ENCODE peak calls at places on chromosomes 1 and 21, in ten cellular contexts. F, M, N, H, I, R, V, K, T and Z are unnamed samples.

GRCh38 chr1:213905315-213905714 is 82.5 kb upstream of the PROX1 start:
- DNase-seq in T (no peak), N (no peak), K (no peak), F (no peak), H (no peak), I (no peak), V (no peak), M (no peak), R (no peak), Z (peak; percentile 53)

GRCh38 chr1:116115476-116115875 is 4.3 kb downstream of the MAB21L3 start:
- DNase-seq in H (no peak), K (no peak), I (no peak), R (no peak), N (no peak), T (peak; percentile 89), V (no peak), F (no peak), M (no peak), Z (no peak)

GRCh38 chr1:154943649-154944421 is 7.3 kb upstream of the PMVK start:
- DNase-seq in N (peak; percentile 73), T (peak; percentile 48), M (no peak), I (no peak), R (no peak), V (no peak), F (no peak), K (no peak), H (no peak), Z (peak; percentile 47)

GRCh38 chr21:14690886-14691285 is 144.8 kb upstream of the SAMSN1 start:
- DNase-seq in T (peak; percentile 2), M (no peak), V (no peak), F (no peak), I (no peak), K (no peak), N (no peak), H (no peak), R (no peak), Z (no peak)

GRCh38 chr1:204550926-204551325 is 34.7 kb downstream of the MDM4 start:
- DNase-seq in M (no peak), K (no peak), T (no peak), H (no peak), N (no peak), I (no peak), R (no peak), F (no peak), V (no peak), Z (no peak)

GRCh38 chr1:91130256-91130985 is 108.6 kb upstream of the ZNF644 start:
- DNase-seq in V (no peak), R (no peak), M (no peak), T (no peak), K (no peak), H (no peak), F (no peak), I (no peak), N (no peak), Z (no peak)

GRCh38 chr1:211886551-211886950 is 56.0 kb upstream of the LPGAT1 start:
- DNase-seq in F (no peak), M (no peak), K (no peak), T (no peak), V (no peak), N (no peak), H (no peak), I (no peak), R (no peak), Z (no peak)

GRCh38 chr1:54698346-54698745 is 17.3 kb upstream of the TTC4 start:
- DNase-seq in T (no peak), V (no peak), F (no peak), R (no peak), H (no peak), K (no peak), N (no peak), I (no peak), M (no peak), Z (no peak)

GRCh38 chr1:24127134-24127800 is 15.3 kb upstream of the MYOM3 start:
- DNase-seq in T (no peak), R (no peak), N (no peak), H (no peak), K (no peak), F (no peak), V (no peak), M (no peak), I (peak; percentile 9), Z (no peak)

GRCh38 chr1:24127801-24128363 is 15.1 kb downstream of the IL22RA1 start:
- DNase-seq in V (no peak), K (no peak), H (no peak), M (no peak), N (no peak), T (no peak), R (no peak), F (no peak), I (peak; percentile 6), Z (no peak)

GRCh38 chr1:24124980-24125379 is 13.0 kb upstream of the MYOM3 start:
- DNase-seq in T (no peak), H (no peak), M (no peak), K (no peak), F (no peak), R (no peak), N (no peak), V (no peak), I (peak; percentile 3), Z (no peak)

GRCh38 chr1:24126023-24126671 is 14.2 kb upstream of the MYOM3 start:
- DNase-seq in V (peak; percentile 28), H (no peak), I (peak; percentile 46), T (peak; percentile 62), N (no peak), F (no peak), K (peak; percentile 87), R (no peak), M (no peak), Z (no peak)

DNA sequence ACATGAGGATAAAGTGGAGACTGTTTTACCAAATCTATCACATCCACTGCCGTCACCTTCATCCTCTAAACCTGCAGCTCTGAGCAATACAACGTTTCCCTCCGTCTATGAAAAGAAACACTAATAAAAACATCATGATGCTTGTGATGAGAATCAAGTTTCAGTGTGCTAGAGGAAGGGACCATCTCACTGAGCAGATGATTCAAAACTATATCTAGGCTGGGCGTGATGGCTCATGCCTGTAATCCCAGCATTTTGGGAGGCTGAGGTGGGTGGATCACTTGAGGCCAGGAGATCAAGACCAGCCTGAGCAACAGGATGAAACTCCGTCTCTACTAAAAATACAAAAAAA is 14.7 kb upstream of the MYOM3 start:
- DNase-seq in T (no peak), K (no peak), M (no peak), N (no peak), H (no peak), F (no peak), R (no peak), I (no peak), V (no peak), Z (no peak)
- H3K9me3 ChIP-seq in T (no peaks in the 10 kb centered on the region), K (no peaks in the 10 kb centered on the region), M (no peaks in the 10 kb centered on the region), N (no peaks in the 10 kb centered on the region), H (no peaks in the 10 kb centered on the region), F (peaks cover 9% of the 10 kb centered on the region), R (no peaks in the 10 kb centered on the region), I (no peaks in the 10 kb centered on the region), V (no peaks in the 10 kb centered on the region), Z (peaks cover 13% of the 10 kb centered on the region)

GRCh38 chr1:59699227-59699847 is 115.4 kb upstream of the HOOK1 start:
- DNase-seq in I (no peak), V (no peak), T (peak; percentile 68), F (no peak), R (peak; percentile 42), K (no peak), H (no peak), N (peak; percentile 61), M (no peak), Z (no peak)

GRCh38 chr1:59695301-59695700 is 119.4 kb upstream of the HOOK1 start:
- DNase-seq in T (peak; percentile 41), K (no peak), N (no peak), F (no peak), R (no peak), I (no peak), V (no peak), M (no peak), H (no peak), Z (no peak)

GRCh38 chr1:59696421-59697115 is 118.2 kb upstream of the HOOK1 start:
- DNase-seq in V (no peak), H (no peak), T (no peak), R (no peak), K (no peak), I (no peak), M (no peak), N (no peak), F (no peak), Z (no peak)

GRCh38 chr1:59698386-59698785 is 116.4 kb upstream of the HOOK1 start:
- DNase-seq in I (no peak), R (no peak), F (no peak), M (no peak), V (no peak), T (no peak), H (no peak), N (no peak), K (no peak), Z (no peak)

DNA sequence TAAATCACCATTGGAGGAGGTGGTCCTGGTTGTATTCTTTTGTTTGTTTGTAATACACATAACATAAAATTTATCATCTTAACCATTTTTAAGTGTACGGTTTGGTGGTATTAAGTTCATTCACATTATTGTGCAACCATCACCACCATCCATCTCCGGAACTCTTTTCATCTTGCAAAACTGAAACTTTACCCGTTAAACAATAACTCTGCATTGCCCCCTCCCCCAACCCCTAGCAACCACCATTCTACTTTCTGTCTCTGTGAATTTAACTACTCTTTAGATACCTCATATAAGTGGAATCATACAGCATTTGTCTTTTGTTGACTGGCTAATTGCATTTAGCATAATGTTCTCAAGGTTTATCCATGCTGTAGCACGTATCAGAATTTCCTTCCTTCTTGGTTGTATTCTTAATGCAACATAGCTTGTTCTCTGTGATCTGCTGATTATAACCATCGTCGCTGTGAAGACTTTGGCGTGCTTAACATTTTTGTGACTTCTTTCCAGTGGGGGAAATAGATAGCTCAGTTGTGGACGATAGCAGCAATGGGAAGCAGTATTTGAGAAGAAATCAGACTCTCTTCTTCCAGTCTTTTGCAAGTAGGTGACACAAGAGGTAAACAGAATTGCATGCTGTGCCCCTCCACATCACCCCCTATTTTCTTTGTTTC is 117.5 kb upstream of the HOOK1 start:
- DNase-seq in V (no peak), F (no peak), K (no peak), H (no peak), M (no peak), N (no peak), I (no peak), T (peak; percentile 33), R (no peak), Z (no peak)
- H3K4me3 ChIP-seq in V (no peak overlapping the region), F (no peak overlapping the region), K (no peak overlapping the region), H (peak overlapping the region; percentile 18), M (no peak overlapping the region), N (no peak overlapping the region), I (peak overlapping the region; percentile 2), T (peak overlapping the region; percentile 50), R (no peak overlapping the region), Z (no peak overlapping the region)

GRCh38 chr1:3184666-3185065 is 115.7 kb downstream of the PRDM16 start:
- DNase-seq in I (no peak), K (no peak), V (no peak), R (no peak), T (no peak), H (no peak), M (no peak), N (no peak), F (no peak), Z (no peak)
- H3K27ac ChIP-seq in I (no peak overlapping the region), K (no peak overlapping the region), V (no peak overlapping the region), R (no peak overlapping the region), T (no peak overlapping the region), H (no peak overlapping the region), M (no peak overlapping the region), N (no peak overlapping the region), F (peak overlapping the region; percentile 98), Z (peak overlapping the region; percentile 68)

GRCh38 chr1:5369223-5369622 is 623.0 kb downstream of the NPHP4 start:
- DNase-seq in K (no peak), T (no peak), N (no peak), V (no peak), H (no peak), M (peak; percentile 52), F (no peak), R (no peak), I (no peak), Z (no peak)

GRCh38 chr1:5370321-5370720 is 621.9 kb downstream of the NPHP4 start:
- DNase-seq in H (no peak), F (no peak), I (no peak), M (no peak), V (no peak), R (no peak), N (no peak), T (no peak), K (no peak), Z (no peak)

GRCh38 chr1:5373281-5373680 is 618.9 kb downstream of the NPHP4 start:
- DNase-seq in K (no peak), F (no peak), V (no peak), T (no peak), I (no peak), H (no peak), N (no peak), M (peak; percentile 32), R (no peak), Z (peak; percentile 8)

GRCh38 chr1:5374176-5374575 is 618.0 kb downstream of the NPHP4 start:
- DNase-seq in F (no peak), H (no peak), R (no peak), T (no peak), I (no peak), M (no peak), K (no peak), N (no peak), V (no peak), Z (peak; percentile 10)

DNA sequence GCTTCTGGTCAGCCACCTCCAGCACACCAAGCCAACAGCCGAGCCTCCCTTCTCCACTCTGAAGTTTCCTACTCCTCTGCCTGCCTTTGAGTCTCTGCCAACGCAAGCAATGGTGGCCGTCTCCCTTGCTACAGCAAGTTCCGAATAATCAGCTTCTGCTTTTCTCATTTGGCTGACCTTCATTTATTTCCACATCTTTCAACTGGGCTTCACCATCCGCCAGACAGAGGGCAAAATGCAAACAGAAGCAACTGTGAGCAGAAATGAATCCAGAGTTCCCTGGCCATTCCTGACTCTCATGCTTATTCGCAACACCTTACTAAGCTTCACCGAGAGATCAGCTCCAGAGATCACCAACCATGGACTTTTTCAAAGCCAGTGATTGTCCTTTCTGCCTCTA is 621.0 kb downstream of the NPHP4 start:
- DNase-seq in N (no peak), H (no peak), K (no peak), M (no peak), R (no peak), T (no peak), V (no peak), F (no peak), I (no peak), Z (no peak)
- H3K9me3 ChIP-seq in N (no peaks in the 10 kb centered on the region), H (no peaks in the 10 kb centered on the region), K (no peaks in the 10 kb centered on the region), M (no peaks in the 10 kb centered on the region), R (no peaks in the 10 kb centered on the region), T (no peaks in the 10 kb centered on the region), V (no peaks in the 10 kb centered on the region), F (peaks cover 6% of the 10 kb centered on the region), I (peaks cover 8% of the 10 kb centered on the region), Z (peaks cover 8% of the 10 kb centered on the region)